ENCODE peak calls at places on chromosome 21, in four cellular contexts. One of them, this sample, is unnamed.
A peak's percentile ranks its signal among the peaks of the same experiment; 100 is the strongest.

GRCh38 chr21:31173881-31174555 is 135.7 kb upstream of the KRTAP19-8 start:
- DNase-seq in GM12878: no peak
- DNase-seq in HepG2: no peak
- DNase-seq in K562: no peak
- DNase-seq in this sample: no peak

GRCh38 chr21:45348591-45349327 is 56.2 kb upstream of the COL18A1 start:
- DNase-seq in HepG2: no peak
- DNase-seq in K562: no peak
- DNase-seq in GM12878: no peak
- DNase-seq in this sample: no peak

GRCh38 chr21:33403786-33404571 is 766 bp downstream of the IFNGR2 start:
- DNase-seq in GM12878: no peak
- DNase-seq in K562: peak; percentile 71
- DNase-seq in HepG2: peak; percentile 26
- DNase-seq in this sample: peak; percentile 67

GRCh38 chr21:32329331-32329730 is 30.7 kb downstream of the MRAP start:
- DNase-seq in HepG2: no peak
- DNase-seq in GM12878: no peak
- DNase-seq in K562: no peak
- DNase-seq in this sample: no peak

GRCh38 chr21:33988237-33988835 is 72.7 kb upstream of the ATP5PO start:
- DNase-seq in GM12878: no peak
- DNase-seq in K562: peak; percentile 73
- DNase-seq in HepG2: no peak
- DNase-seq in this sample: no peak

GRCh38 chr21:43937898-43938309 is 72.9 kb downstream of the AGPAT3 start:
- DNase-seq in K562: no peak
- DNase-seq in HepG2: no peak
- DNase-seq in GM12878: peak; percentile 70
- DNase-seq in this sample: no peak

GRCh38 chr21:32137266-32137665 is 141.6 kb downstream of the MIS18A start:
- DNase-seq in HepG2: no peak
- DNase-seq in GM12878: peak; percentile 5
- DNase-seq in K562: no peak
- DNase-seq in this sample: no peak

GRCh38 chr21:45867671-45868081 is 113.9 kb upstream of the COL6A1 start:
- DNase-seq in HepG2: no peak
- DNase-seq in K562: no peak
- DNase-seq in GM12878: no peak
- DNase-seq in this sample: no peak

GRCh38 chr21:45278156-45278911 is 9.4 kb downstream of the POFUT2 start:
- DNase-seq in K562: no peak
- DNase-seq in HepG2: no peak
- DNase-seq in GM12878: no peak
- DNase-seq in this sample: no peak

GRCh38 chr21:39348355-39349210 is at the start of gene HMGN1:
- DNase-seq in K562: peak; percentile 84
- DNase-seq in GM12878: peak; percentile 24
- DNase-seq in HepG2: peak; percentile 73
- DNase-seq in this sample: peak; percentile 93
- H2AFZ ChIP-seq in K562: peak within 1 kb of the TSS; percentile 83
- H2AFZ ChIP-seq in GM12878: peak within 1 kb of the TSS; percentile 93
- H2AFZ ChIP-seq in HepG2: peak within 1 kb of the TSS; percentile 82
- H2AFZ ChIP-seq in this sample: peak within 1 kb of the TSS; percentile 72

GRCh38 chr21:39654951-39655350 is 42.2 kb downstream of the B3GALT5 start:
- DNase-seq in HepG2: no peak
- DNase-seq in K562: no peak
- DNase-seq in GM12878: no peak
- DNase-seq in this sample: no peak
- H3K4me3 ChIP-seq in HepG2: no peak overlapping the region
- H3K4me3 ChIP-seq in K562: no peak overlapping the region
- H3K4me3 ChIP-seq in GM12878: no peak overlapping the region
- H3K4me3 ChIP-seq in this sample: no peak overlapping the region

GRCh38 chr21:27143476-27143875 is 176.6 kb upstream of the ADAMTS5 start:
- DNase-seq in HepG2: no peak
- DNase-seq in K562: no peak
- DNase-seq in GM12878: no peak
- DNase-seq in this sample: no peak
- TF ChIP-seq JUNB in HepG2: no peak
- TF ChIP-seq JUNB in K562: no peak
- TF ChIP-seq JUNB in GM12878: no peak
- TF ChIP-seq JUNB in this sample: no peak

GRCh38 chr21:20538039-20538658 is 460.1 kb upstream of the NCAM2 start:
- DNase-seq in GM12878: no peak
- DNase-seq in K562: no peak
- DNase-seq in HepG2: no peak
- DNase-seq in this sample: no peak

GRCh38 chr21:20537162-20537561 is 461.0 kb upstream of the NCAM2 start:
- DNase-seq in HepG2: no peak
- DNase-seq in GM12878: no peak
- DNase-seq in K562: no peak
- DNase-seq in this sample: no peak
- H2AFZ ChIP-seq in HepG2: no peak overlapping the region
- H2AFZ ChIP-seq in GM12878: no peak overlapping the region
- H2AFZ ChIP-seq in K562: no peak overlapping the region
- H2AFZ ChIP-seq in this sample: no peak overlapping the region

GRCh38 chr21:35529141-35529863 is 480.2 kb upstream of the RUNX1 start:
- DNase-seq in GM12878: no peak
- DNase-seq in HepG2: no peak
- DNase-seq in K562: no peak
- DNase-seq in this sample: no peak
- H3K4me3 ChIP-seq in GM12878: peak overlapping the region; percentile 61
- H3K4me3 ChIP-seq in HepG2: peak overlapping the region; percentile 12
- H3K4me3 ChIP-seq in K562: no peak overlapping the region
- H3K4me3 ChIP-seq in this sample: no peak overlapping the region

DNA sequence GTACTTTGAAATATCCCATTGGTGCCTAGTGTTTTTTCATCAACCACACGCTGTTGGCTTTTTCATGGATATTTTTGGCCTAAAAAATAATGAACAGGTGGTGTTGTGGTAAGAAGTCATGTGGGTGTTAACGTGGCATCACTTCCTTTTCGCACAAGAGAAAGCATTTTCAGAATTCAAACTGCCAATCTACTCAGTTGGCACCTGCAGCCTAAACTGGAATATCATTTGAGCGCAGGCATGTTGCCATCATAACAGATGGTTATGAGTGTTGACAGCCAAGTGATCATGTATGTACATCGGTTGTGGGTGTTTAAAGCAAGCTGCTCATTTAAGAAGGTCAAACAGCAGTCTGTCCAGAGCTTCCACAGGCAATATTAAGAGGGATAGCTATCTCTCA is 1963.0 kb downstream of the NCAM2 start:
- DNase-seq in K562: no peak
- DNase-seq in GM12878: no peak
- DNase-seq in HepG2: no peak
- DNase-seq in this sample: no peak
- TF ChIP-seq JUNB in K562: no peak
- TF ChIP-seq JUNB in GM12878: no peak
- TF ChIP-seq JUNB in HepG2: no peak
- TF ChIP-seq JUNB in this sample: no peak

GRCh38 chr21:25818156-25818950 is 83.6 kb downstream of the GABPA start:
- DNase-seq in HepG2: no peak
- DNase-seq in K562: no peak
- DNase-seq in GM12878: no peak
- DNase-seq in this sample: peak; percentile 16
- H2AFZ ChIP-seq in HepG2: no peak overlapping the region
- H2AFZ ChIP-seq in K562: no peak overlapping the region
- H2AFZ ChIP-seq in GM12878: no peak overlapping the region
- H2AFZ ChIP-seq in this sample: peak overlapping the region; percentile 45

GRCh38 chr21:29538115-29538514 is 239.4 kb downstream of the BACH1 start:
- DNase-seq in GM12878: no peak
- DNase-seq in HepG2: no peak
- DNase-seq in K562: no peak
- DNase-seq in this sample: no peak
- H3K4me3 ChIP-seq in GM12878: no peak overlapping the region
- H3K4me3 ChIP-seq in HepG2: no peak overlapping the region
- H3K4me3 ChIP-seq in K562: no peak overlapping the region
- H3K4me3 ChIP-seq in this sample: no peak overlapping the region

GRCh38 chr21:42913461-42913860 is 12.0 kb downstream of the ERVH48-1 start:
- DNase-seq in K562: no peak
- DNase-seq in HepG2: no peak
- DNase-seq in GM12878: no peak
- DNase-seq in this sample: peak; percentile 16

GRCh38 chr21:42923553-42924432 is 1.6 kb downstream of the ERVH48-1 start:
- DNase-seq in GM12878: peak; percentile 70
- DNase-seq in K562: peak; percentile 93
- DNase-seq in HepG2: peak; percentile 83
- DNase-seq in this sample: peak; percentile 99

GRCh38 chr21:42921912-42922311 is 3.5 kb downstream of the ERVH48-1 start:
- DNase-seq in GM12878: no peak
- DNase-seq in K562: peak; percentile 51
- DNase-seq in HepG2: no peak
- DNase-seq in this sample: no peak

GRCh38 chr21:42922918-42923317 is 2.5 kb downstream of the ERVH48-1 start:
- DNase-seq in K562: no peak
- DNase-seq in HepG2: no peak
- DNase-seq in GM12878: no peak
- DNase-seq in this sample: no peak

DNA sequence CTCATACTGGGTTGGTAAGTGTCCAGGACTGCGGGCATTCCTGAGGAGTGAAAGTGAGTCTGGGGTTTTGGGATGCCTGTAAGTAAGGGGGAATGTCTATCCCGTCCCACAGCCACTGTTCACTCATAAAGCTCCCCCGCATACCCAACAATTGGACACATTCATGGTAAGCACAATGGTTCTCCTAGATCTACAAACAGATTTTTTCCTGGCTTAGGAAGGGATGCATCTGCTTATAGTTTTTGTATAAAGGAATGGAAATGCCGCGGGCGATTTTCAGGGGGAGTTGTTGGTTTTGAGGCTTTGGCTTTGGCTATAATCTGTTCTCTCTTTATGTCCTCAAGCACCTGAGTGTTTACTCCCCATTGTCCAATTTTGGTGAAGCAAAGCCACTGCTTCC is 7.1 kb downstream of the ERVH48-1 start:
- DNase-seq in GM12878: no peak
- DNase-seq in HepG2: no peak
- DNase-seq in K562: no peak
- DNase-seq in this sample: no peak
- TF ChIP-seq JUNB in GM12878: no peak
- TF ChIP-seq JUNB in HepG2: no peak
- TF ChIP-seq JUNB in K562: no peak
- TF ChIP-seq JUNB in this sample: no peak

This sample was measured in GM23338.